ENCODE peak calls at places on chromosomes 1 and 21, in eight cellular contexts. One of them, this sample, is unnamed.

GRCh38 chr1:51320967-51321923 is 9.1 kb downstream of the TTC39A start:
- DNase-seq in foreskin fibroblast: no peak
- DNase-seq in neural crest cell: no peak
- DNase-seq in HAP-1: no peak
- DNase-seq in G401: no peak
- DNase-seq in kidney tubule cell: no peak
- DNase-seq in Calu3: no peak
- DNase-seq in stimulated activated CD4-positive, alpha-beta T cell treated with anti-CD3 and anti-CD28 coated beads, TNF-alpha, amount 100 ng/mL, for 24 hours: no peak
- DNase-seq in this sample: no peak

GRCh38 chr1:96747565-96747964 is 26.0 kb downstream of the PTBP2 start:
- DNase-seq in G401: no peak
- DNase-seq in Calu3: no peak
- DNase-seq in foreskin fibroblast: no peak
- DNase-seq in HAP-1: peak
- DNase-seq in stimulated activated CD4-positive, alpha-beta T cell treated with anti-CD3 and anti-CD28 coated beads, TNF-alpha, amount 100 ng/mL, for 24 hours: no peak
- DNase-seq in neural crest cell: no peak
- DNase-seq in kidney tubule cell: no peak
- DNase-seq in this sample: peak

GRCh38 chr1:42177551-42177981 is 13.0 kb upstream of the GUCA2A start:
- DNase-seq in neural crest cell: no peak
- DNase-seq in G401: peak
- DNase-seq in stimulated activated CD4-positive, alpha-beta T cell treated with anti-CD3 and anti-CD28 coated beads, TNF-alpha, amount 100 ng/mL, for 24 hours: no peak
- DNase-seq in Calu3: peak
- DNase-seq in HAP-1: no peak
- DNase-seq in kidney tubule cell: peak
- DNase-seq in foreskin fibroblast: peak
- DNase-seq in this sample: peak

GRCh38 chr1:21449906-21450305 is 10.0 kb downstream of the NBPF3 start:
- DNase-seq in Calu3: no peak
- DNase-seq in neural crest cell: no peak
- DNase-seq in foreskin fibroblast: peak
- DNase-seq in HAP-1: no peak
- DNase-seq in kidney tubule cell: no peak
- DNase-seq in stimulated activated CD4-positive, alpha-beta T cell treated with anti-CD3 and anti-CD28 coated beads, TNF-alpha, amount 100 ng/mL, for 24 hours: no peak
- DNase-seq in G401: no peak
- DNase-seq in this sample: peak

GRCh38 chr1:2322593-2323295 is 68.6 kb downstream of the MORN1 start:
- DNase-seq in stimulated activated CD4-positive, alpha-beta T cell treated with anti-CD3 and anti-CD28 coated beads, TNF-alpha, amount 100 ng/mL, for 24 hours: no peak
- DNase-seq in G401: no peak
- DNase-seq in neural crest cell: no peak
- DNase-seq in Calu3: peak
- DNase-seq in HAP-1: no peak
- DNase-seq in kidney tubule cell: peak
- DNase-seq in foreskin fibroblast: no peak
- DNase-seq in this sample: no peak

GRCh38 chr1:18093646-18094045 is 14.0 kb upstream of the IGSF21 start:
- DNase-seq in HAP-1: no peak
- DNase-seq in kidney tubule cell: no peak
- DNase-seq in stimulated activated CD4-positive, alpha-beta T cell treated with anti-CD3 and anti-CD28 coated beads, TNF-alpha, amount 100 ng/mL, for 24 hours: no peak
- DNase-seq in foreskin fibroblast: no peak
- DNase-seq in neural crest cell: no peak
- DNase-seq in Calu3: no peak
- DNase-seq in G401: no peak
- DNase-seq in this sample: no peak

GRCh38 chr1:27787895-27788294 is 14.9 kb downstream of the STX12 start:
- DNase-seq in stimulated activated CD4-positive, alpha-beta T cell treated with anti-CD3 and anti-CD28 coated beads, TNF-alpha, amount 100 ng/mL, for 24 hours: no peak
- DNase-seq in G401: no peak
- DNase-seq in foreskin fibroblast: peak
- DNase-seq in kidney tubule cell: no peak
- DNase-seq in HAP-1: no peak
- DNase-seq in neural crest cell: no peak
- DNase-seq in Calu3: no peak
- DNase-seq in this sample: peak

GRCh38 chr1:17200246-17200645 is 4.7 kb upstream of the PADI1 start:
- DNase-seq in G401: no peak
- DNase-seq in stimulated activated CD4-positive, alpha-beta T cell treated with anti-CD3 and anti-CD28 coated beads, TNF-alpha, amount 100 ng/mL, for 24 hours: no peak
- DNase-seq in Calu3: no peak
- DNase-seq in kidney tubule cell: no peak
- DNase-seq in HAP-1: no peak
- DNase-seq in foreskin fibroblast: no peak
- DNase-seq in neural crest cell: no peak
- DNase-seq in this sample: peak

GRCh38 chr21:35559128-35559831 is 501.0 kb downstream of the SETD4 start:
- DNase-seq in Calu3: no peak
- DNase-seq in neural crest cell: no peak
- DNase-seq in HAP-1: no peak
- DNase-seq in kidney tubule cell: peak
- DNase-seq in G401: no peak
- DNase-seq in foreskin fibroblast: peak
- DNase-seq in stimulated activated CD4-positive, alpha-beta T cell treated with anti-CD3 and anti-CD28 coated beads, TNF-alpha, amount 100 ng/mL, for 24 hours: no peak
- DNase-seq in this sample: no peak

GRCh38 chr1:208029381-208030319 is 118.7 kb upstream of the CD34 start:
- DNase-seq in stimulated activated CD4-positive, alpha-beta T cell treated with anti-CD3 and anti-CD28 coated beads, TNF-alpha, amount 100 ng/mL, for 24 hours: no peak
- DNase-seq in HAP-1: no peak
- DNase-seq in G401: no peak
- DNase-seq in neural crest cell: no peak
- DNase-seq in kidney tubule cell: peak
- DNase-seq in Calu3: no peak
- DNase-seq in foreskin fibroblast: peak
- DNase-seq in this sample: no peak

GRCh38 chr1:3727042-3727824 is 25.0 kb upstream of the CCDC27 start:
- DNase-seq in foreskin fibroblast: peak
- DNase-seq in stimulated activated CD4-positive, alpha-beta T cell treated with anti-CD3 and anti-CD28 coated beads, TNF-alpha, amount 100 ng/mL, for 24 hours: no peak
- DNase-seq in Calu3: no peak
- DNase-seq in neural crest cell: peak
- DNase-seq in kidney tubule cell: peak
- DNase-seq in HAP-1: no peak
- DNase-seq in G401: no peak
- DNase-seq in this sample: peak

GRCh38 chr1:242184955-242185354 is 186.1 kb upstream of the MAP1LC3C start:
- DNase-seq in stimulated activated CD4-positive, alpha-beta T cell treated with anti-CD3 and anti-CD28 coated beads, TNF-alpha, amount 100 ng/mL, for 24 hours: no peak
- DNase-seq in Calu3: no peak
- DNase-seq in neural crest cell: no peak
- DNase-seq in G401: peak
- DNase-seq in HAP-1: no peak
- DNase-seq in foreskin fibroblast: no peak
- DNase-seq in kidney tubule cell: no peak
- DNase-seq in this sample: no peak

GRCh38 chr1:198929961-198930599 is 291.2 kb downstream of the PTPRC start:
- DNase-seq in neural crest cell: no peak
- DNase-seq in foreskin fibroblast: peak
- DNase-seq in HAP-1: peak
- DNase-seq in G401: peak
- DNase-seq in Calu3: no peak
- DNase-seq in kidney tubule cell: peak
- DNase-seq in stimulated activated CD4-positive, alpha-beta T cell treated with anti-CD3 and anti-CD28 coated beads, TNF-alpha, amount 100 ng/mL, for 24 hours: no peak
- DNase-seq in this sample: peak

GRCh38 chr1:12143631-12144155 is 23.1 kb upstream of the TNFRSF1B start:
- DNase-seq in stimulated activated CD4-positive, alpha-beta T cell treated with anti-CD3 and anti-CD28 coated beads, TNF-alpha, amount 100 ng/mL, for 24 hours: no peak
- DNase-seq in kidney tubule cell: peak
- DNase-seq in Calu3: peak
- DNase-seq in G401: no peak
- DNase-seq in HAP-1: no peak
- DNase-seq in neural crest cell: no peak
- DNase-seq in foreskin fibroblast: peak
- DNase-seq in this sample: no peak

GRCh38 chr21:26127918-26128317 is 42.7 kb downstream of the APP start:
- DNase-seq in kidney tubule cell: peak
- DNase-seq in G401: no peak
- DNase-seq in Calu3: no peak
- DNase-seq in stimulated activated CD4-positive, alpha-beta T cell treated with anti-CD3 and anti-CD28 coated beads, TNF-alpha, amount 100 ng/mL, for 24 hours: no peak
- DNase-seq in neural crest cell: no peak
- DNase-seq in HAP-1: no peak
- DNase-seq in foreskin fibroblast: no peak
- DNase-seq in this sample: peak

GRCh38 chr1:110466646-110467280 is 15.8 kb downstream of the PROK1 start:
- DNase-seq in G401: peak
- DNase-seq in stimulated activated CD4-positive, alpha-beta T cell treated with anti-CD3 and anti-CD28 coated beads, TNF-alpha, amount 100 ng/mL, for 24 hours: no peak
- DNase-seq in foreskin fibroblast: no peak
- DNase-seq in HAP-1: no peak
- DNase-seq in Calu3: no peak
- DNase-seq in kidney tubule cell: no peak
- DNase-seq in neural crest cell: no peak
- DNase-seq in this sample: no peak

GRCh38 chr1:206540044-206540758 is 32.9 kb downstream of the RASSF5 start:
- DNase-seq in kidney tubule cell: no peak
- DNase-seq in Calu3: peak
- DNase-seq in stimulated activated CD4-positive, alpha-beta T cell treated with anti-CD3 and anti-CD28 coated beads, TNF-alpha, amount 100 ng/mL, for 24 hours: no peak
- DNase-seq in G401: peak
- DNase-seq in HAP-1: no peak
- DNase-seq in neural crest cell: no peak
- DNase-seq in foreskin fibroblast: no peak
- DNase-seq in this sample: no peak

GRCh38 chr1:25046194-25046532 is 116.1 kb upstream of the RUNX3 start:
- DNase-seq in Calu3: no peak
- DNase-seq in HAP-1: no peak
- DNase-seq in G401: no peak
- DNase-seq in kidney tubule cell: no peak
- DNase-seq in stimulated activated CD4-positive, alpha-beta T cell treated with anti-CD3 and anti-CD28 coated beads, TNF-alpha, amount 100 ng/mL, for 24 hours: no peak
- DNase-seq in neural crest cell: no peak
- DNase-seq in foreskin fibroblast: no peak
- DNase-seq in this sample: no peak

GRCh38 chr1:93288558-93288957 is 57.1 kb upstream of the DR1 start:
- DNase-seq in stimulated activated CD4-positive, alpha-beta T cell treated with anti-CD3 and anti-CD28 coated beads, TNF-alpha, amount 100 ng/mL, for 24 hours: no peak
- DNase-seq in Calu3: no peak
- DNase-seq in neural crest cell: no peak
- DNase-seq in kidney tubule cell: peak
- DNase-seq in HAP-1: no peak
- DNase-seq in G401: no peak
- DNase-seq in foreskin fibroblast: peak
- DNase-seq in this sample: no peak

GRCh38 chr1:162300057-162300917 is 76.4 kb downstream of the SPATA46 start:
- DNase-seq in kidney tubule cell: no peak
- DNase-seq in HAP-1: no peak
- DNase-seq in stimulated activated CD4-positive, alpha-beta T cell treated with anti-CD3 and anti-CD28 coated beads, TNF-alpha, amount 100 ng/mL, for 24 hours: no peak
- DNase-seq in G401: no peak
- DNase-seq in neural crest cell: no peak
- DNase-seq in Calu3: no peak
- DNase-seq in foreskin fibroblast: no peak
- DNase-seq in this sample: no peak

GRCh38 chr1:54239603-54240002 is 39.6 kb downstream of the MRPL37 start:
- DNase-seq in kidney tubule cell: no peak
- DNase-seq in Calu3: no peak
- DNase-seq in HAP-1: no peak
- DNase-seq in neural crest cell: no peak
- DNase-seq in G401: peak
- DNase-seq in foreskin fibroblast: no peak
- DNase-seq in stimulated activated CD4-positive, alpha-beta T cell treated with anti-CD3 and anti-CD28 coated beads, TNF-alpha, amount 100 ng/mL, for 24 hours: no peak
- DNase-seq in this sample: no peak

GRCh38 chr1:20302093-20302471 is 11.4 kb downstream of the VWA5B1 start:
- DNase-seq in HAP-1: no peak
- DNase-seq in kidney tubule cell: peak
- DNase-seq in Calu3: no peak
- DNase-seq in neural crest cell: no peak
- DNase-seq in foreskin fibroblast: no peak
- DNase-seq in G401: peak
- DNase-seq in stimulated activated CD4-positive, alpha-beta T cell treated with anti-CD3 and anti-CD28 coated beads, TNF-alpha, amount 100 ng/mL, for 24 hours: no peak
- DNase-seq in this sample: no peak

GRCh38 chr1:15459771-15460719 is 3.5 kb downstream of the CELA2A start:
- DNase-seq in stimulated activated CD4-positive, alpha-beta T cell treated with anti-CD3 and anti-CD28 coated beads, TNF-alpha, amount 100 ng/mL, for 24 hours: no peak
- DNase-seq in kidney tubule cell: peak
- DNase-seq in neural crest cell: no peak
- DNase-seq in G401: no peak
- DNase-seq in HAP-1: no peak
- DNase-seq in foreskin fibroblast: peak
- DNase-seq in Calu3: no peak
- DNase-seq in this sample: no peak

GRCh38 chr1:20325844-20326323 is 35.2 kb downstream of the VWA5B1 start:
- DNase-seq in HAP-1: no peak
- DNase-seq in Calu3: no peak
- DNase-seq in G401: peak
- DNase-seq in neural crest cell: no peak
- DNase-seq in kidney tubule cell: no peak
- DNase-seq in foreskin fibroblast: no peak
- DNase-seq in stimulated activated CD4-positive, alpha-beta T cell treated with anti-CD3 and anti-CD28 coated beads, TNF-alpha, amount 100 ng/mL, for 24 hours: no peak
- DNase-seq in this sample: no peak

GRCh38 chr1:154769193-154769895 is 100.7 kb downstream of the KCNN3 start:
- DNase-seq in kidney tubule cell: no peak
- DNase-seq in HAP-1: no peak
- DNase-seq in foreskin fibroblast: no peak
- DNase-seq in Calu3: no peak
- DNase-seq in G401: no peak
- DNase-seq in neural crest cell: no peak
- DNase-seq in stimulated activated CD4-positive, alpha-beta T cell treated with anti-CD3 and anti-CD28 coated beads, TNF-alpha, amount 100 ng/mL, for 24 hours: no peak
- DNase-seq in this sample: no peak

GRCh38 chr1:11654571-11655262 is at the start of gene FBXO44:
- DNase-seq in kidney tubule cell: peak
- DNase-seq in stimulated activated CD4-positive, alpha-beta T cell treated with anti-CD3 and anti-CD28 coated beads, TNF-alpha, amount 100 ng/mL, for 24 hours: peak
- DNase-seq in G401: peak
- DNase-seq in HAP-1: peak
- DNase-seq in Calu3: peak
- DNase-seq in foreskin fibroblast: peak
- DNase-seq in neural crest cell: no peak
- DNase-seq in this sample: peak

GRCh38 chr1:200448034-200448762 is 38.4 kb upstream of the ZNF281 start:
- DNase-seq in neural crest cell: no peak
- DNase-seq in foreskin fibroblast: no peak
- DNase-seq in kidney tubule cell: no peak
- DNase-seq in stimulated activated CD4-positive, alpha-beta T cell treated with anti-CD3 and anti-CD28 coated beads, TNF-alpha, amount 100 ng/mL, for 24 hours: no peak
- DNase-seq in HAP-1: no peak
- DNase-seq in Calu3: no peak
- DNase-seq in G401: no peak
- DNase-seq in this sample: no peak

GRCh38 chr21:35644523-35644922 is 415.8 kb downstream of the SETD4 start:
- DNase-seq in G401: no peak
- DNase-seq in HAP-1: no peak
- DNase-seq in stimulated activated CD4-positive, alpha-beta T cell treated with anti-CD3 and anti-CD28 coated beads, TNF-alpha, amount 100 ng/mL, for 24 hours: no peak
- DNase-seq in neural crest cell: no peak
- DNase-seq in Calu3: no peak
- DNase-seq in foreskin fibroblast: no peak
- DNase-seq in kidney tubule cell: no peak
- DNase-seq in this sample: no peak

GRCh38 chr1:38651669-38652068 is 207.9 kb downstream of the RRAGC start:
- DNase-seq in foreskin fibroblast: no peak
- DNase-seq in stimulated activated CD4-positive, alpha-beta T cell treated with anti-CD3 and anti-CD28 coated beads, TNF-alpha, amount 100 ng/mL, for 24 hours: no peak
- DNase-seq in Calu3: no peak
- DNase-seq in HAP-1: no peak
- DNase-seq in kidney tubule cell: no peak
- DNase-seq in G401: no peak
- DNase-seq in neural crest cell: no peak
- DNase-seq in this sample: no peak

GRCh38 chr1:45892068-45892785 is 88.8 kb downstream of the MAST2 start:
- DNase-seq in foreskin fibroblast: peak
- DNase-seq in G401: no peak
- DNase-seq in stimulated activated CD4-positive, alpha-beta T cell treated with anti-CD3 and anti-CD28 coated beads, TNF-alpha, amount 100 ng/mL, for 24 hours: no peak
- DNase-seq in neural crest cell: no peak
- DNase-seq in HAP-1: no peak
- DNase-seq in Calu3: peak
- DNase-seq in kidney tubule cell: peak
- DNase-seq in this sample: peak

GRCh38 chr1:157403608-157404007 is 148.7 kb downstream of the FCRL5 start:
- DNase-seq in Calu3: no peak
- DNase-seq in kidney tubule cell: no peak
- DNase-seq in G401: no peak
- DNase-seq in neural crest cell: no peak
- DNase-seq in HAP-1: no peak
- DNase-seq in foreskin fibroblast: no peak
- DNase-seq in stimulated activated CD4-positive, alpha-beta T cell treated with anti-CD3 and anti-CD28 coated beads, TNF-alpha, amount 100 ng/mL, for 24 hours: no peak
- DNase-seq in this sample: no peak

GRCh38 chr1:119291611-119292206 is 76.9 kb upstream of the HAO2 start:
- DNase-seq in Calu3: no peak
- DNase-seq in neural crest cell: no peak
- DNase-seq in G401: no peak
- DNase-seq in stimulated activated CD4-positive, alpha-beta T cell treated with anti-CD3 and anti-CD28 coated beads, TNF-alpha, amount 100 ng/mL, for 24 hours: no peak
- DNase-seq in HAP-1: no peak
- DNase-seq in foreskin fibroblast: no peak
- DNase-seq in kidney tubule cell: peak
- DNase-seq in this sample: no peak

GRCh38 chr1:194600716-194601115 is 1414.3 kb upstream of the B3GALT2 start:
- DNase-seq in neural crest cell: no peak
- DNase-seq in stimulated activated CD4-positive, alpha-beta T cell treated with anti-CD3 and anti-CD28 coated beads, TNF-alpha, amount 100 ng/mL, for 24 hours: no peak
- DNase-seq in G401: no peak
- DNase-seq in HAP-1: no peak
- DNase-seq in kidney tubule cell: no peak
- DNase-seq in foreskin fibroblast: no peak
- DNase-seq in Calu3: no peak
- DNase-seq in this sample: peak

GRCh38 chr1:31587720-31588423 is 11.6 kb downstream of the TINAGL1 start:
- DNase-seq in neural crest cell: peak
- DNase-seq in stimulated activated CD4-positive, alpha-beta T cell treated with anti-CD3 and anti-CD28 coated beads, TNF-alpha, amount 100 ng/mL, for 24 hours: peak
- DNase-seq in kidney tubule cell: peak
- DNase-seq in HAP-1: no peak
- DNase-seq in Calu3: peak
- DNase-seq in foreskin fibroblast: peak
- DNase-seq in G401: peak
- DNase-seq in this sample: peak

This sample was measured in cardiac muscle cell.